ENCODE peak calls at places on chromosomes 7 and 10, in nine cellular contexts. I is dorsolateral prefrontal cortex, F is foreskin fibroblast, Z is spleen, E is cardiac fibroblast, U is psoas muscle, W is coronary artery, D is brain microvascular endothelial cell, O is ascending aorta. G is an unnamed sample.

GRCh38 chr10:132679640-132680039 is 106.3 kb downstream of the NKX6-2 start:
- DNase-seq in W (peak; percentile 11), E (no peak), Z (peak; percentile 34), O (no peak), D (no peak), F (no peak), I (no peak), U (peak; percentile 25), G (no peak)

GRCh38 chr10:3755440-3756359 is 29.3 kb downstream of the KLF6 start:
- DNase-seq in Z (no peak), U (no peak), F (peak; percentile 51), E (peak; percentile 82), O (no peak), D (peak; percentile 68), I (no peak), W (no peak), G (peak; percentile 44)

GRCh38 chr7:45573636-45574470 is at the start of gene ADCY1:
- DNase-seq in U (no peak), Z (peak; percentile 61), D (no peak), F (no peak), E (no peak), I (no peak), O (no peak), W (peak; percentile 61), G (no peak)

GRCh38 chr10:70920519-70920918 is 32.2 kb upstream of the PCBD1 start:
- DNase-seq in E (no peak), W (no peak), U (peak; percentile 28), D (no peak), O (no peak), F (no peak), Z (peak; percentile 22), I (no peak), G (no peak)

GRCh38 chr7:7642081-7642480 is 1.5 kb downstream of the UMAD1 start:
- DNase-seq in U (no peak), I (no peak), O (no peak), W (no peak), Z (no peak), D (no peak), F (no peak), E (no peak), G (no peak)

GRCh38 chr10:102814873-102815661 is 22.1 kb downstream of the CYP17A1 start:
- DNase-seq in F (peak; percentile 49), Z (peak; percentile 79), I (no peak), D (peak; percentile 76), E (peak; percentile 74), U (peak; percentile 90), O (peak; percentile 57), W (peak; percentile 89), G (peak; percentile 72)

GRCh38 chr10:80660736-80661135 is 123.0 kb downstream of the SH2D4B start:
- DNase-seq in E (no peak), U (no peak), I (no peak), F (no peak), O (no peak), D (no peak), W (no peak), Z (no peak), G (no peak)

GRCh38 chr10:23869548-23869947 is 339.4 kb upstream of the KIAA1217 start:
- DNase-seq in D (no peak), F (no peak), W (no peak), U (no peak), Z (no peak), I (no peak), O (no peak), E (no peak), G (no peak)

GRCh38 chr10:132118366-132118765 is 52.6 kb downstream of the JAKMIP3 start:
- DNase-seq in U (peak; percentile 42), F (no peak), W (no peak), D (no peak), Z (peak; percentile 63), O (no peak), E (no peak), I (peak; percentile 43), G (no peak)

GRCh38 chr10:617471-617870 is 72.0 kb downstream of the DIP2C start:
- DNase-seq in O (no peak), I (no peak), F (no peak), U (peak; percentile 26), Z (no peak), E (no peak), W (no peak), D (no peak), G (no peak)

GRCh38 chr7:92508949-92509348 is 19.4 kb downstream of the PEX1 start:
- DNase-seq in O (no peak), U (no peak), E (no peak), W (no peak), I (no peak), F (no peak), Z (no peak), D (no peak), G (no peak)

GRCh38 chr7:105849122-105849855 is 27.1 kb downstream of the ATXN7L1 start:
- DNase-seq in Z (no peak), I (no peak), D (peak; percentile 36), F (peak; percentile 30), E (no peak), U (no peak), W (no peak), O (no peak), G (no peak)

GRCh38 chr10:13272164-13272571 is 27.7 kb downstream of the PHYH start:
- DNase-seq in U (peak; percentile 78), F (peak; percentile 81), W (no peak), I (peak; percentile 78), D (no peak), Z (no peak), E (peak; percentile 74), O (no peak), G (peak; percentile 13)

GRCh38 chr7:79268730-79269129 is 184.7 kb downstream of the MAGI2 start:
- DNase-seq in Z (no peak), D (no peak), W (no peak), U (no peak), E (no peak), O (no peak), I (no peak), F (no peak), G (no peak)

GRCh38 chr7:105010538-105011523 is 3.2 kb upstream of the KMT2E start:
- DNase-seq in U (no peak), Z (no peak), D (no peak), W (no peak), F (no peak), E (peak; percentile 60), I (no peak), O (no peak), G (peak; percentile 58)

GRCh38 chr10:11181996-11182395 is 164.3 kb downstream of the CELF2 start:
- DNase-seq in E (no peak), F (no peak), I (no peak), O (peak; percentile 50), Z (no peak), W (no peak), D (no peak), U (peak; percentile 73), G (peak; percentile 44)

GRCh38 chr10:88117869-88118632 is 254.6 kb downstream of the PTEN start:
- DNase-seq in D (no peak), E (no peak), F (no peak), W (no peak), U (no peak), I (no peak), O (no peak), Z (no peak), G (no peak)

GRCh38 chr10:15743443-15743842 is 23.7 kb upstream of the ITGA8 start:
- DNase-seq in F (no peak), E (no peak), W (no peak), D (no peak), Z (no peak), U (no peak), I (no peak), O (no peak), G (no peak)

DNA sequence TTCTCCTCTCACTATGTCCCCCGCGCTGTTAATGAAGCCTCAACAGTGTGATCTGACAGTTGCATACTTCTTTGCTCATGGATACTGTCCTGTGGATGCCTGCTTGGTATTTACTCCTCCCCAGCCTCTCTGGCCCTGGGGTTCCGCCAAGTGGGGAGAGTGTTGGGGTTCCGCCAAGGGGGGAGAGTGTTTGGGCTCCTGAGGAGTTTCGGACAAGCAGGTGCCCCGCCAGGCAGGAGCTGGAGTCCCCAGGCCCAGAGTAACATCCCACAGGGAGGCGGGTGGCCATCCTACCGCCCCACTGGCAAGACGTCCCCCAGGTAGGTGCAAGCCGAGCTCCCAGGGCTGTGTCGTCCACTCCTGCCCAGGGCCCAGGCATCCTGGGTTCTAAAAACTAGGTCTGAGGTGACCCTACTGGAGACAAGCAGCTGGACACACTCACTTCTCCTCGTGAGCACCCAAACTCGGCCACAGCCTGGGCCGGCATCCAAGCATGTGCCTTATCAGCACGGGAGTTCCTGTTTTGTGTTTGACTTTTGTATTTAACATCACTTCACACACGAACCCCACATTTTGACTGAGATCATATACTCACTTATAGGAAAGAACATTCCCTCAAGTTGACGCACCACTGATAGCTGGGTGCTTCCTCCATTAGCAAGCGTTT is 34.2 kb downstream of the CAMK2B start:
- DNase-seq in U (peak; percentile 54), Z (peak; percentile 81), F (no peak), I (peak; percentile 43), D (peak; percentile 77), O (peak; percentile 48), W (peak; percentile 74), E (peak; percentile 99), G (peak; percentile 14)
- TF ChIP-seq CTCF in U (no peak), Z (no peak), F (no peak), I (no peak), D (no peak), O (no peak), W (no peak), E (no peak), G (no peak)

GRCh38 chr7:158037211-158037610 is 550.4 kb downstream of the PTPRN2 start:
- DNase-seq in O (no peak), D (no peak), I (no peak), W (no peak), E (no peak), U (no peak), Z (no peak), F (no peak), G (no peak)
- H3K4me3 ChIP-seq in O (no peak overlapping the region), D (no peak overlapping the region), I (no peak overlapping the region), W (no peak overlapping the region), E (no peak overlapping the region), U (no peak overlapping the region), Z (no peak overlapping the region), F (no peak overlapping the region), G (no peak overlapping the region)

GRCh38 chr10:17229967-17230682 is 2.1 kb downstream of the VIM start:
- DNase-seq in U (peak; percentile 90), W (peak; percentile 87), Z (peak; percentile 98), D (peak; percentile 53), I (no peak), F (peak; percentile 85), E (peak; percentile 81), O (peak; percentile 44), G (peak; percentile 77)
- TF ChIP-seq CTCF in U (no peak), W (no peak), Z (no peak), D (peak; percentile 3), I (no peak), F (no peak), E (no peak), O (no peak), G (no peak)

GRCh38 chr7:115522174-115522573 is 508.4 kb downstream of the TFEC start:
- DNase-seq in Z (peak; percentile 38), U (no peak), O (no peak), F (no peak), D (no peak), I (no peak), W (no peak), E (no peak), G (no peak)
- H3K4me3 ChIP-seq in Z (no peak overlapping the region), U (no peak overlapping the region), O (no peak overlapping the region), F (no peak overlapping the region), D (no peak overlapping the region), I (no peak overlapping the region), W (no peak overlapping the region), E (no peak overlapping the region), G (no peak overlapping the region)